ENCODE peak calls at places on chromosomes 6 and 20, in four cellular contexts. X is K562, P is GM12878, Q is HepG2. I is an unnamed sample.

GRCh38 chr6:146968041-146968760 is 236.0 kb upstream of the STXBP5 start:
- DNase-seq in X (no peak), Q (no peak), P (no peak), I (no peak)

GRCh38 chr20:31653573-31653972 is 15.9 kb downstream of the COX4I2 start:
- DNase-seq in X (no peak), P (no peak), Q (no peak), I (no peak)

GRCh38 chr6:14386263-14386981 is 268.9 kb downstream of the CD83 start:
- DNase-seq in P (no peak), Q (no peak), X (no peak), I (no peak)

GRCh38 chr6:98946266-98946817 is 1.4 kb downstream of the FBXL4 start:
- DNase-seq in P (no peak), X (no peak), Q (no peak), I (no peak)

GRCh38 chr6:37578104-37578503 is 78.4 kb upstream of the CCDC167 start:
- DNase-seq in P (no peak), Q (no peak), X (no peak), I (no peak)

GRCh38 chr20:60206259-60206658 is 248.0 kb downstream of the CDH26 start:
- DNase-seq in X (peak; percentile 17), P (no peak), Q (peak; percentile 31), I (peak; percentile 49)

GRCh38 chr6:121485359-121485809 is 49.9 kb downstream of the GJA1 start:
- DNase-seq in P (no peak), X (no peak), Q (no peak), I (peak; percentile 25)

GRCh38 chr6:99073223-99073622 is 125.5 kb upstream of the FBXL4 start:
- DNase-seq in Q (no peak), X (no peak), P (no peak), I (no peak)

GRCh38 chr6:75202676-75203131 is 3.1 kb downstream of the COL12A1 start:
- DNase-seq in X (no peak), P (no peak), Q (no peak), I (peak; percentile 43)

GRCh38 chr6:44676246-44676790 is 288.8 kb downstream of the CDC5L start:
- DNase-seq in P (no peak), Q (no peak), X (no peak), I (no peak)

GRCh38 chr6:25504661-25505060 is 147.4 kb upstream of the SCGN start:
- DNase-seq in P (no peak), X (no peak), Q (no peak), I (no peak)

GRCh38 chr20:733806-734205 is 34.5 kb downstream of the SLC52A3 start:
- DNase-seq in P (no peak), Q (no peak), X (no peak), I (no peak)

GRCh38 chr6:34543421-34543820 is 12.7 kb downstream of the SPDEF start:
- DNase-seq in Q (no peak), P (no peak), X (no peak), I (no peak)

GRCh38 chr20:59020938-59021551 is 1.8 kb downstream of the TUBB1 start:
- DNase-seq in Q (no peak), X (peak; percentile 87), P (no peak), I (no peak)

GRCh38 chr6:2976571-2977085 is 5.3 kb upstream of the SERPINB6 start:
- DNase-seq in Q (no peak), X (no peak), P (no peak), I (no peak)

GRCh38 chr6:117483004-117483644 is 650 bp downstream of the DCBLD1 start:
- DNase-seq in P (no peak), Q (peak; percentile 74), X (peak; percentile 47), I (peak; percentile 67)

GRCh38 chr20:23655551-23656211 is 17.9 kb upstream of the CST3 start:
- DNase-seq in X (no peak), P (no peak), Q (no peak), I (no peak)

GRCh38 chr20:13200767-13201500 is 20.1 kb upstream of the ISM1 start:
- DNase-seq in P (no peak), Q (no peak), X (no peak), I (peak; percentile 25)

GRCh38 chr20:10653593-10654288 is 20.1 kb downstream of the JAG1 start:
- DNase-seq in P (peak; percentile 50), X (no peak), Q (no peak), I (no peak)

GRCh38 chr20:62061851-62062418 is 3.7 kb downstream of the TAF4 start:
- DNase-seq in P (no peak), X (no peak), Q (no peak), I (no peak)

GRCh38 chr20:62059926-62060630 is 5.6 kb downstream of the TAF4 start:
- DNase-seq in X (no peak), Q (no peak), P (no peak), I (no peak)

GRCh38 chr20:62062661-62063600 is 2.8 kb downstream of the TAF4 start:
- DNase-seq in X (no peak), Q (no peak), P (no peak), I (no peak)

GRCh38 chr20:62058941-62059340 is 6.7 kb downstream of the TAF4 start:
- DNase-seq in X (no peak), P (no peak), Q (no peak), I (no peak)

GRCh38 chr20:62060631-62061541 is 4.8 kb downstream of the TAF4 start:
- DNase-seq in P (no peak), Q (no peak), X (no peak), I (no peak)
- H3K79me2 ChIP-seq in P (peaks cover 44% of the 10 kb centered on the region), Q (peaks cover 75% of the 10 kb centered on the region), X (peaks cover 73% of the 10 kb centered on the region), I (peaks cover 71% of the 10 kb centered on the region)

DNA sequence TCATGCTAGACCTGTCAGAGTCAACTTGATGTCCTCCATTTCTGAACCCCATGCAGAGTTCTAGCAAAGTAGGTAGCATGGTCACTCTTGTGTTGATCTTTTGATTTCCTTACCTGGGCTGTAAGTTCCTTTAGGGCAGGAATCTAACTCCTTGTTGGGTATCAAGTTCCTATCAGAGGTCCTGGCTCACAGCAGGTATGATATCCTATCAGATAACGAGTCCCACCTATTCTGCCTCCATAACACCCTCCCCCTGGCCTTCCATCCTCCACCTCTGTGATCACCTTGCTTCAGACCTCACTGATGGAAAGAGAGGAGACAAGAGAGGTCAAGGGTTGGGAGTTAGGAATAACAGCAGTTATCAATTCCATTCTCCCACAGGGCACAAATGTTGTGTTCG is 76.1 kb downstream of the CDC40 start:
- DNase-seq in P (no peak), X (no peak), Q (no peak), I (no peak)
- TF ChIP-seq JUNB in P (no peak), X (no peak), Q (no peak), I (no peak)

GRCh38 chr6:114008331-114008730 is 37.4 kb upstream of the HDAC2 start:
- DNase-seq in P (no peak), Q (no peak), X (no peak), I (no peak)

GRCh38 chr6:114007451-114007953 is 36.6 kb upstream of the HDAC2 start:
- DNase-seq in P (peak; percentile 17), X (no peak), Q (no peak), I (peak; percentile 12)

GRCh38 chr6:114009192-114009591 is 38.2 kb upstream of the HDAC2 start:
- DNase-seq in P (no peak), Q (no peak), X (no peak), I (peak; percentile 69)
- H3K4me2 ChIP-seq in P (no peak overlapping the region), Q (no peak overlapping the region), X (no peak overlapping the region), I (peak overlapping the region; percentile 44)

DNA sequence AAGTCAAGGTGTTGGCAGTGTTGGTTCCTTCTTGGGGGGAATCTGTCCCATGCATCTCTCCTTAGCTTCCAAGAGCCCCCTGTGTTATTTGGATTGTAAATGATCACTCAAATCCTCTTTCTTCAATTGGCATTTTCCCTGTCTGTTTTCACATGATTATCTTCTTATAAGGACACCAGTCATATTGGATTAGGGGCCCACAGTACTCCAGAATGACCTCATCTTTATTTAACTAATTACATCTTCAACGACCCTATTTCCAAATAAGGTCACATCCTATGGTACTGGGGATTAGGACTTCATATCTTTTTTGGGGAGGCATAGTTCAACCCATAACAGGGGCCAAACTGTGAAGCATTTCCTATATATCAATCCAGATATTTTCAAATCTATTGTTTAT is 57.3 kb downstream of the PTPRA start:
- DNase-seq in P (no peak), Q (no peak), X (no peak), I (no peak)
- H3K79me2 ChIP-seq in P (no peaks in the 10 kb centered on the region), Q (no peaks in the 10 kb centered on the region), X (no peaks in the 10 kb centered on the region), I (no peaks in the 10 kb centered on the region)

DNA sequence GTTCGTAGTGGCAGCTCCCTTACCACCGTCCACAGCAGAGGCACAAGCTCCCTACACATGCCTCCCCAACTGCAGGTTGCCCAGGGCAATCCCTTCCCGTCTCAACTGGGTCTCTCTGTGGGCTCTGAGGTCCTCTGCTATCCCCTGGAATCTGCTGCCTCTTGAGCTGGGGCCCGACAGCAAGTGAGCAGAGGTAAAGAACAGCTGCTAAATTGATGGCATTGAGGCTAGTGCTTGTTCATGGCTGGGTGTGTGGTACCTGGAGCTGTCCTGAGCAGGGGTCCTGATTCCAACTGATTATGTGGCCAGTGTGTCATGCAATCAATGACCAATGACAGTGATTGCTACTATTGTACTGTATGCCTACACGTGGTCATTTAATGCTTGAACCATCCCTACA is 40.9 kb downstream of the HNF4A start:
- DNase-seq in P (no peak), X (no peak), Q (no peak), I (no peak)
- TF ChIP-seq JUNB in P (no peak), X (no peak), Q (no peak), I (no peak)

GRCh38 chr6:166266336-166266735 is 41.9 kb downstream of the PRR18 start:
- DNase-seq in P (no peak), Q (no peak), X (no peak), I (no peak)

GRCh38 chr6:166268431-166268830 is 39.8 kb downstream of the PRR18 start:
- DNase-seq in P (no peak), X (no peak), Q (no peak), I (peak; percentile 33)

GRCh38 chr6:166270706-166271375 is 37.4 kb downstream of the PRR18 start:
- DNase-seq in Q (no peak), P (no peak), X (no peak), I (no peak)

GRCh38 chr6:166271376-166271765 is 36.8 kb downstream of the PRR18 start:
- DNase-seq in Q (no peak), P (no peak), X (no peak), I (no peak)

GRCh38 chr6:166269301-166270039 is 38.7 kb downstream of the PRR18 start:
- DNase-seq in P (no peak), Q (no peak), X (no peak), I (no peak)
- H3K4me2 ChIP-seq in P (no peak overlapping the region), Q (no peak overlapping the region), X (no peak overlapping the region), I (no peak overlapping the region)

I was measured in GM23338.